ENCODE peak calls at places on chromosomes 1 and 21, in four cellular contexts. J, V, Z and H are unnamed samples.

GRCh38 chr1:91744973-91745648 is 140.8 kb downstream of the TGFBR3 start:
- DNase-seq in J (peak), V (no peak), Z (peak), H (no peak)

GRCh38 chr1:2530501-2531361 is 668 bp upstream of the HES5 start:
- DNase-seq in J (no peak), V (no peak), Z (peak), H (no peak)

GRCh38 chr1:44962729-44963128 is 23.7 kb downstream of the EIF2B3 start:
- DNase-seq in J (no peak), V (no peak), Z (no peak), H (no peak)

GRCh38 chr1:56707379-56707778 is 62.3 kb downstream of the PRKAA2 start:
- DNase-seq in J (no peak), V (no peak), Z (no peak), H (no peak)

GRCh38 chr1:3019516-3020051 is 1.7 kb upstream of the ACTRT2 start:
- DNase-seq in J (no peak), V (no peak), Z (no peak), H (no peak)

GRCh38 chr1:222073307-222073995 is 331.6 kb upstream of the DUSP10 start:
- DNase-seq in J (peak), V (peak), Z (no peak), H (no peak)

GRCh38 chr1:94729287-94729686 is 90.9 kb upstream of the SLC44A3 start:
- DNase-seq in J (peak), V (peak), Z (peak), H (no peak)

GRCh38 chr1:229253170-229253974 is 17.5 kb upstream of the RAB4A start:
- DNase-seq in J (no peak), V (peak), Z (peak), H (no peak)

GRCh38 chr1:69919129-69919921 is 286.1 kb downstream of the LRRC40 start:
- DNase-seq in J (no peak), V (no peak), Z (no peak), H (no peak)

GRCh38 chr21:40146201-40146890 is 279.1 kb downstream of the PCP4 start:
- DNase-seq in J (no peak), V (no peak), Z (peak), H (no peak)

GRCh38 chr1:166489670-166490436 is 323.1 kb upstream of the FAM78B start:
- DNase-seq in J (peak), V (no peak), Z (peak), H (peak)

GRCh38 chr1:4362314-4363044 is 291.9 kb upstream of the AJAP1 start:
- DNase-seq in J (no peak), V (no peak), Z (no peak), H (no peak)

GRCh38 chr1:85343612-85344255 is 67.3 kb upstream of the BCL10 start:
- DNase-seq in J (peak), V (no peak), Z (no peak), H (no peak)

GRCh38 chr1:155218854-155219591 is 10.5 kb downstream of the MTX1 start:
- DNase-seq in J (peak), V (no peak), Z (peak), H (peak)

GRCh38 chr1:99788896-99789295 is 22.5 kb upstream of the FRRS1 start:
- DNase-seq in J (no peak), V (no peak), Z (no peak), H (no peak)

GRCh38 chr1:6511461-6512244 is 20.2 kb upstream of the PLEKHG5 start:
- DNase-seq in J (no peak), V (no peak), Z (no peak), H (no peak)

GRCh38 chr1:74467786-74468377 is 44.5 kb downstream of the LRRC53 start:
- DNase-seq in J (no peak), V (no peak), Z (peak), H (no peak)

GRCh38 chr1:53348491-53349368 is 20.9 kb upstream of the LRP8 start:
- DNase-seq in J (no peak), V (no peak), Z (no peak), H (no peak)

GRCh38 chr1:66764994-66765578 is 12.8 kb downstream of the DYNLT5 start:
- DNase-seq in J (peak), V (peak), Z (peak), H (peak)

GRCh38 chr1:156582388-156583022 is 3.0 kb downstream of the TTC24 start:
- DNase-seq in J (no peak), V (no peak), Z (no peak), H (peak)

GRCh38 chr1:158830904-158831507 is at the start of gene MNDA:
- DNase-seq in J (no peak), V (no peak), Z (no peak), H (peak)

GRCh38 chr21:38126677-38127271 is 130.0 kb upstream of the KCNJ15 start:
- DNase-seq in J (peak), V (peak), Z (peak), H (peak)

GRCh38 chr1:185574139-185574835 is 159.9 kb upstream of the HMCN1 start:
- DNase-seq in J (no peak), V (no peak), Z (no peak), H (no peak)

GRCh38 chr1:197200468-197200899 is 54.0 kb upstream of the ASPM start:
- DNase-seq in J (peak), V (peak), Z (peak), H (no peak)

GRCh38 chr1:234433563-234434285 is 45.3 kb downstream of the TARBP1 start:
- DNase-seq in J (peak), V (no peak), Z (peak), H (peak)

GRCh38 chr21:44952929-44953627 is 13.2 kb downstream of the SLX9 start:
- DNase-seq in J (no peak), V (no peak), Z (no peak), H (no peak)

GRCh38 chr1:172286629-172287076 is 133.8 kb upstream of the C1orf105 start:
- DNase-seq in J (peak), V (peak), Z (peak), H (no peak)

GRCh38 chr1:109644670-109645069 is 11.2 kb upstream of the GSTM4 start:
- DNase-seq in J (no peak), V (no peak), Z (no peak), H (no peak)

GRCh38 chr1:201299968-201300367 is 16.7 kb downstream of the PKP1 start:
- DNase-seq in J (peak), V (no peak), Z (peak), H (no peak)

DNA sequence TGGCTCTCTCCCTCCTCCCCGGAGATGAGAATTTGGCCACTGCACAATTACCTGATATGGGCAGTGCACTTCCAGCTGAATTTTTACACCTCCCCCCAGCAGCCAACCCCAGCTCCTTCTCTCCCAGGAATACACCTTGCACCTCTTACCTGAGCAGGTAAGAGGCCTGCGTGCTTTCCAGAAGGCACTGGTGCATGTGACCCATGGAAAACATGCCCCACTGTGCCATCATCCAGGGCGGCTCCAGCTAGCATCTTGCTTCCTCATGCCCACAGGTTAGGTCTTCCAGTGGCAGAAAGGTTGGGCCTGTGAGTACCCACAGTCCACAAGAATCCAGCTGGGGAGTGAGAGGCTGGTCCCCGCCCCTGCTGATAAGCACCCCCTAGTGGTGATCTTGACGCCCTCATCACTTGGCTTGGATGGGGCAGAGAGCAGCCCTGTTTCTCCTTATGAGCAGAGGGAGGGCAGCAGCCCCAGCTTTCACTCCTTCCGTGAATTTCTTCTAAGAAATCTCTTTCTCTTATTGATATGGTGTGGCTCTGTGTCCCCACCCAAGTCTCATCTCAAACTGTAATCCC is 57.8 kb downstream of the EDARADD start:
- DNase-seq in J (no peak), V (no peak), Z (peak), H (peak)
- TF ChIP-seq CTCF in J (peak), V (peak), Z (peak), H (peak)

GRCh38 chr1:198932351-198932991 is 293.6 kb downstream of the PTPRC start:
- DNase-seq in J (no peak), V (no peak), Z (peak), H (no peak)
- TF ChIP-seq CTCF in J (no peak), V (no peak), Z (no peak), H (no peak)

GRCh38 chr1:11339346-11340247 is 66.6 kb downstream of the UBIAD1 start:
- DNase-seq in J (no peak), V (no peak), Z (no peak), H (no peak)
- TF ChIP-seq CTCF in J (no peak), V (no peak), Z (no peak), H (no peak)

GRCh38 chr1:27574871-27575831 is 28.8 kb downstream of the AHDC1 start:
- DNase-seq in J (peak), V (peak), Z (peak), H (no peak)
- TF ChIP-seq CTCF in J (no peak), V (peak), Z (peak), H (no peak)

DNA sequence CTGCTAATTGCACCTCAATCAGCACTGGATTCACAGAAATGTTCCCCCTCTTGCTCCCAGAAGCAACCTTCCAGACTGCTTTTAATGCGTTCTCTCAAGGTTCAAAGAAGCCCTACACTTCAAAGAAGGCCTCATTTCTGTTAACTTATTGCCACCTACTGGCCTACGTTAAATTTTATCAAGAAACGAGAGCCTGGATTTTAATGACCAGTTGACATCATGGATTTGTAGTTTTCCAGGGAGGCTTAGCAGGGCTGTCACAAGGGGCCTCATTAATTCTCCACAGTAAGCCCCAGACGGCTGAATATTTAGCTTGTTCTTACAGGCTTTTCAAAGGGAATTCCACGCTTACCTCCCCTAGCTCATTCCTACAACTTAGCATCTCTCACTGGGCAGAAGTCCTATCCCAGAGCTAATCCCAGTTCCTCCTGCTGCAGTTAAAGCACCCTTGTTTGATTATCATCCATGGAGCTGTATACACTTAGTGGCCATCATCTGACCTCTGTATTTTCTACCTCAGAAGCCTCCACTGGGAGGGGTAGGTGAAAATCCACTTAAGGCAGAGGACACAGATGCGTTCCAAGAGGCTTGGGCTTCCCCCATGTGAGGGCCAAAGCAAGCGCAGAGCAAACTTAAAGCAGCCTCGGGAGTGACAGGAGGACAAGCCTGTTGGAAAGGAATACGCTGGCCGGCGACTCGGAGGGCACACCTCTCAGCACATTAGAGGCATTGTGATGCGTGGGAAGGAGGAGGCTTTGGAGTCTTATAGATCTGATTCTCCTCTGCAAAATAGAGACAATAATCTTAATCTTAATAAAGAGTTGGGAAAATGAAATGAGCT is 32.2 kb upstream of the CYP4X1 start:
- DNase-seq in J (no peak), V (no peak), Z (peak), H (no peak)
- TF ChIP-seq CTCF in J (no peak), V (peak), Z (peak), H (no peak)

GRCh38 chr1:107464827-107465226 is 324.0 kb downstream of the NTNG1 start:
- DNase-seq in J (no peak), V (no peak), Z (no peak), H (no peak)
- TF ChIP-seq CTCF in J (no peak), V (peak), Z (no peak), H (no peak)

GRCh38 chr1:224106568-224107281 is 7.2 kb upstream of the FBXO28 start:
- DNase-seq in J (peak), V (no peak), Z (peak), H (peak)
- TF ChIP-seq CTCF in J (peak), V (peak), Z (peak), H (peak)

GRCh38 chr1:93698351-93699112 is 16.9 kb upstream of the BCAR3 start:
- DNase-seq in J (no peak), V (no peak), Z (no peak), H (no peak)
- TF ChIP-seq CTCF in J (no peak), V (no peak), Z (no peak), H (no peak)

GRCh38 chr1:151881479-151881878 is 27.8 kb downstream of the THEM4 start:
- DNase-seq in J (no peak), V (no peak), Z (peak), H (no peak)
- TF ChIP-seq CTCF in J (no peak), V (no peak), Z (peak), H (peak)

GRCh38 chr1:207321045-207321789 is at the start of gene CD55:
- DNase-seq in J (peak), V (peak), Z (peak), H (peak)
- TF ChIP-seq CTCF in J (no peak), V (peak), Z (peak), H (peak)